ENCODE peak calls at places on chromosomes 7 and 10, in seven cellular contexts. L is mucosa of descending colon, W is pancreas, K is endothelial cell of umbilical vein, U is mesendoderm, C is small intestine, E is aorta. T is an unnamed sample.

GRCh38 chr7:88226886-88227516 is 7.2 kb upstream of the SRI start:
- DNase-seq in L (peak; percentile 77), W (peak; percentile 61), K (peak; percentile 74), U (peak; percentile 2), C (peak; percentile 95), E (no peak), T (peak; percentile 60)

GRCh38 chr10:47049906-47050305 is 138.7 kb downstream of the PTPN20 start:
- DNase-seq in L (no peak), W (no peak), K (no peak), U (no peak), C (no peak), E (no peak), T (peak; percentile 5)

GRCh38 chr10:75432763-75433162 is 1.3 kb downstream of the LRMDA start:
- DNase-seq in L (no peak), W (no peak), K (no peak), U (no peak), C (no peak), E (no peak), T (no peak)

GRCh38 chr10:70442332-70442988 is 979 bp upstream of the NODAL start:
- DNase-seq in L (peak; percentile 53), W (no peak), K (no peak), U (peak; percentile 84), C (peak; percentile 27), E (no peak), T (no peak)

GRCh38 chr7:90764848-90765570 is 168.9 kb downstream of the CDK14 start:
- DNase-seq in L (no peak), W (no peak), K (no peak), U (peak; percentile 42), C (no peak), E (no peak), T (no peak)

GRCh38 chr7:79340212-79340611 is 113.3 kb downstream of the MAGI2 start:
- DNase-seq in L (no peak), W (no peak), K (no peak), U (no peak), C (no peak), E (no peak), T (no peak)

GRCh38 chr7:108592633-108593277 is 23.1 kb downstream of the DNAJB9 start:
- DNase-seq in L (no peak), W (no peak), K (no peak), U (no peak), C (peak; percentile 43), E (no peak), T (no peak)

GRCh38 chr10:115654961-115655360 is 561.8 kb downstream of the ATRNL1 start:
- DNase-seq in L (no peak), W (no peak), K (no peak), U (no peak), C (no peak), E (no peak), T (no peak)

GRCh38 chr7:1225462-1226154 is 7.1 kb upstream of the UNCX start:
- DNase-seq in L (peak; percentile 47), W (no peak), K (no peak), U (no peak), C (no peak), E (no peak), T (no peak)

GRCh38 chr7:106313456-106313891 is 28.7 kb upstream of the NAMPT start:
- DNase-seq in L (no peak), W (no peak), K (peak; percentile 40), U (no peak), C (peak; percentile 22), E (no peak), T (no peak)

GRCh38 chr10:117936136-117936535 is 110.6 kb downstream of the RAB11FIP2 start:
- DNase-seq in L (no peak), W (no peak), K (no peak), U (no peak), C (no peak), E (no peak), T (no peak)

GRCh38 chr10:71092812-71093391 is 119.5 kb upstream of the UNC5B start:
- DNase-seq in L (no peak), W (no peak), K (no peak), U (no peak), C (no peak), E (no peak), T (peak; percentile 17)

GRCh38 chr7:134993877-134994456 is 7.7 kb downstream of the AGBL3 start:
- DNase-seq in L (no peak), W (no peak), K (no peak), U (no peak), C (no peak), E (no peak), T (no peak)

GRCh38 chr7:45161842-45162241 is 4.3 kb downstream of the RAMP3 start:
- DNase-seq in L (no peak), W (no peak), K (no peak), U (no peak), C (no peak), E (peak; percentile 39), T (no peak)

GRCh38 chr10:53003094-53003493 is 230.5 kb upstream of the MBL2 start:
- DNase-seq in L (no peak), W (no peak), K (no peak), U (no peak), C (no peak), E (no peak), T (no peak)

GRCh38 chr10:15035385-15036301 is 8.1 kb upstream of the OLAH start:
- DNase-seq in L (peak; percentile 27), W (no peak), K (peak; percentile 81), U (peak; percentile 54), C (no peak), E (peak; percentile 57), T (no peak)

GRCh38 chr10:15038416-15038815 is 5.3 kb upstream of the OLAH start:
- DNase-seq in L (no peak), W (no peak), K (no peak), U (no peak), C (no peak), E (no peak), T (no peak)

GRCh38 chr10:15043674-15044073 is at the start of gene OLAH:
- DNase-seq in L (no peak), W (no peak), K (no peak), U (no peak), C (no peak), E (no peak), T (no peak)

GRCh38 chr10:15037691-15038090 is 6.1 kb upstream of the OLAH start:
- DNase-seq in L (no peak), W (no peak), K (no peak), U (no peak), C (no peak), E (no peak), T (peak; percentile 71)
- H3K4me3 ChIP-seq in L (no peak overlapping the region), W (no peak overlapping the region), K (no peak overlapping the region), U (no peak overlapping the region), C (no peak overlapping the region), E (no peak overlapping the region), T (no peak overlapping the region)

GRCh38 chr10:78997635-78998618 is 70.8 kb upstream of the ZMIZ1 start:
- DNase-seq in L (no peak), W (no peak), K (no peak), U (peak; percentile 42), C (peak; percentile 28), E (no peak), T (no peak)
- H3K4me1 ChIP-seq in L (no peaks in the 10 kb centered on the region), W (no peaks in the 10 kb centered on the region), K (peaks cover 9% of the 10 kb centered on the region), U (no peaks in the 10 kb centered on the region), C (no peaks in the 10 kb centered on the region), E (no peaks in the 10 kb centered on the region), T (no peaks in the 10 kb centered on the region)

GRCh38 chr10:9227679-9228365 is 1173.3 kb downstream of the GATA3 start:
- DNase-seq in L (no peak), W (no peak), K (no peak), U (no peak), C (no peak), E (no peak), T (no peak)
- H3K4me3 ChIP-seq in L (no peak overlapping the region), W (no peak overlapping the region), K (no peak overlapping the region), U (no peak overlapping the region), C (no peak overlapping the region), E (no peak overlapping the region), T (no peak overlapping the region)

GRCh38 chr7:150964593-150965111 is 13.5 kb downstream of the KCNH2 start:
- DNase-seq in L (no peak), W (no peak), K (no peak), U (peak; percentile 62), C (no peak), E (no peak), T (no peak)
- H3K4me1 ChIP-seq in L (no peaks in the 10 kb centered on the region), W (no peaks in the 10 kb centered on the region), K (no peaks in the 10 kb centered on the region), U (no peaks in the 10 kb centered on the region), C (no peaks in the 10 kb centered on the region), E (no peaks in the 10 kb centered on the region), T (peaks cover 25% of the 10 kb centered on the region)

GRCh38 chr7:123600876-123601275 is 745 bp upstream of the ASB15 start:
- DNase-seq in L (no peak), W (no peak), K (no peak), U (no peak), C (no peak), E (no peak), T (no peak)

GRCh38 chr7:123602648-123603047 is 1.0 kb downstream of the ASB15 start:
- DNase-seq in L (no peak), W (no peak), K (no peak), U (no peak), C (no peak), E (no peak), T (no peak)

GRCh38 chr7:123599766-123600165 is 1.9 kb upstream of the ASB15 start:
- DNase-seq in L (no peak), W (no peak), K (no peak), U (no peak), C (no peak), E (no peak), T (no peak)

GRCh38 chr7:123598657-123599056 is 3.0 kb upstream of the ASB15 start:
- DNase-seq in L (no peak), W (no peak), K (no peak), U (no peak), C (no peak), E (no peak), T (no peak)

GRCh38 chr7:123601530-123601929 is at the start of gene ASB15:
- DNase-seq in L (no peak), W (no peak), K (no peak), U (no peak), C (no peak), E (no peak), T (no peak)
- H3K4me3 ChIP-seq in L (no peak within 1 kb of the TSS), W (no peak within 1 kb of the TSS), K (no peak within 1 kb of the TSS), U (no peak within 1 kb of the TSS), C (no peak within 1 kb of the TSS), E (no peak within 1 kb of the TSS), T (no peak within 1 kb of the TSS)

GRCh38 chr7:30817060-30817770 is 46.0 kb downstream of the MINDY4 start:
- DNase-seq in L (no peak), W (no peak), K (no peak), U (no peak), C (no peak), E (no peak), T (no peak)
- H3K4me1 ChIP-seq in L (no peaks in the 10 kb centered on the region), W (no peaks in the 10 kb centered on the region), K (no peaks in the 10 kb centered on the region), U (no peaks in the 10 kb centered on the region), C (no peaks in the 10 kb centered on the region), E (peaks cover 16% of the 10 kb centered on the region), T (no peaks in the 10 kb centered on the region)

GRCh38 chr10:79113827-79114226 is 45.1 kb downstream of the ZMIZ1 start:
- DNase-seq in L (no peak), W (no peak), K (no peak), U (no peak), C (no peak), E (no peak), T (no peak)
- H3K4me3 ChIP-seq in L (no peak overlapping the region), W (no peak overlapping the region), K (no peak overlapping the region), U (no peak overlapping the region), C (no peak overlapping the region), E (no peak overlapping the region), T (no peak overlapping the region)

GRCh38 chr7:131096267-131096927 is 231.3 kb upstream of the MKLN1 start:
- DNase-seq in L (no peak), W (no peak), K (no peak), U (no peak), C (no peak), E (no peak), T (no peak)
- H3K4me1 ChIP-seq in L (peaks cover 4% of the 10 kb centered on the region), W (peaks cover 14% of the 10 kb centered on the region), K (no peaks in the 10 kb centered on the region), U (peaks cover 2% of the 10 kb centered on the region), C (peaks cover under 1% of the 10 kb centered on the region), E (peaks cover 2% of the 10 kb centered on the region), T (peaks cover 20% of the 10 kb centered on the region)

T was measured in stomach.